ENCODE peak calls at places on chromosomes 16 and 17, in eight cellular contexts. G, A, Y, U, M, S, B and I are unnamed samples.

GRCh38 chr17:16973760-16974540 is 2.0 kb upstream of the TNFRSF13B start:
- DNase-seq in G (no peak), B (no peak), A (peak; percentile 81), Y (no peak), S (peak; percentile 92), U (peak; percentile 85), M (no peak), I (no peak)

GRCh38 chr16:86508947-86509758 is 1.2 kb upstream of the FOXF1 start:
- DNase-seq in G (no peak), S (peak; percentile 47), Y (peak; percentile 27), B (no peak), M (peak; percentile 33), U (no peak), A (no peak), I (no peak)

GRCh38 chr17:31582151-31582907 is 190.9 kb downstream of the RAB11FIP4 start:
- DNase-seq in U (peak; percentile 88), B (peak; percentile 62), G (no peak), A (no peak), M (peak; percentile 61), S (peak; percentile 49), Y (no peak), I (no peak)

GRCh38 chr17:3894927-3895343 is 2.1 kb upstream of the CAMKK1 start:
- DNase-seq in U (no peak), B (peak; percentile 76), Y (peak; percentile 68), S (no peak), G (no peak), A (no peak), M (peak; percentile 47), I (no peak)

GRCh38 chr16:15552507-15552906 is 90.4 kb downstream of the MARF1 start:
- DNase-seq in A (no peak), Y (no peak), S (no peak), U (no peak), M (no peak), G (no peak), B (no peak), I (no peak)

GRCh38 chr17:65047939-65048338 is 8.6 kb downstream of the GNA13 start:
- DNase-seq in G (no peak), A (no peak), Y (no peak), U (no peak), M (no peak), B (no peak), S (no peak), I (no peak)

GRCh38 chr17:37770631-37771518 is 26.0 kb upstream of the HNF1B start:
- DNase-seq in A (no peak), U (no peak), Y (peak; percentile 56), M (no peak), S (peak; percentile 54), G (no peak), B (peak; percentile 67), I (no peak)

GRCh38 chr16:14353340-14353739 is 276.7 kb downstream of the PARN start:
- DNase-seq in U (no peak), G (no peak), A (no peak), S (peak; percentile 42), Y (no peak), M (no peak), B (no peak), I (no peak)

GRCh38 chr17:17137731-17138585 is 68.2 kb downstream of the PLD6 start:
- DNase-seq in G (no peak), Y (no peak), S (peak; percentile 38), M (no peak), U (no peak), A (no peak), B (no peak), I (no peak)

GRCh38 chr16:85252461-85252860 is 140.2 kb upstream of the CIBAR2 start:
- DNase-seq in M (no peak), U (no peak), A (no peak), S (peak; percentile 34), G (no peak), Y (no peak), B (no peak), I (no peak)

GRCh38 chr16:4763791-4764190 is 3.2 kb downstream of the ZNF500 start:
- DNase-seq in Y (no peak), S (no peak), G (no peak), U (no peak), B (no peak), M (no peak), A (no peak), I (no peak)

GRCh38 chr16:72997141-72997542 is 50.8 kb downstream of the ZFHX3 start:
- DNase-seq in G (no peak), B (no peak), U (no peak), Y (peak; percentile 85), A (no peak), M (peak; percentile 26), S (no peak), I (no peak)

GRCh38 chr17:77160877-77161530 is 20.2 kb downstream of the SEC14L1 start:
- DNase-seq in A (no peak), M (no peak), B (no peak), Y (no peak), S (no peak), U (no peak), G (no peak), I (no peak)

GRCh38 chr16:21300309-21301167 is 22.4 kb upstream of the CRYM start:
- DNase-seq in A (peak; percentile 79), S (peak; percentile 94), B (peak; percentile 98), Y (peak; percentile 98), U (peak; percentile 82), M (peak; percentile 99), G (peak; percentile 99), I (peak; percentile 100)

GRCh38 chr17:41026668-41027471 is at the start of gene KRTAP1-5:
- DNase-seq in S (no peak), G (no peak), B (no peak), U (no peak), A (no peak), Y (no peak), M (no peak), I (peak; percentile 90)

GRCh38 chr16:62036101-62036806 is at the start of gene CDH8:
- DNase-seq in M (no peak), U (peak; percentile 61), S (no peak), Y (no peak), B (no peak), A (no peak), G (no peak), I (no peak)

GRCh38 chr16:82156761-82157654 is 13.0 kb downstream of the MPHOSPH6 start:
- DNase-seq in M (no peak), B (no peak), A (no peak), G (no peak), U (no peak), Y (no peak), S (no peak), I (peak; percentile 41)

GRCh38 chr16:70289229-70290098 is at the start of gene AARS1:
- DNase-seq in G (peak; percentile 96), B (peak; percentile 98), A (peak; percentile 96), M (peak; percentile 98), U (peak; percentile 96), S (peak; percentile 100), Y (peak; percentile 97), I (peak; percentile 96)

GRCh38 chr16:12087901-12088364 is 111.4 kb downstream of the SNX29 start:
- DNase-seq in B (no peak), Y (peak; percentile 42), U (peak; percentile 80), G (no peak), A (peak; percentile 36), M (no peak), S (no peak), I (no peak)

GRCh38 chr17:41586863-41587495 is at the start of gene KRT14:
- DNase-seq in U (no peak), S (no peak), B (no peak), Y (no peak), G (no peak), A (no peak), M (no peak), I (no peak)

GRCh38 chr16:3171855-3172593 is 16.0 kb upstream of the OR1F1 start:
- DNase-seq in B (peak; percentile 2), A (no peak), U (peak; percentile 63), M (no peak), Y (no peak), G (no peak), S (peak; percentile 86), I (no peak)

GRCh38 chr17:54781389-54781788 is 119.3 kb upstream of the TOM1L1 start:
- DNase-seq in U (no peak), B (no peak), Y (no peak), A (no peak), G (no peak), S (no peak), M (no peak), I (no peak)

GRCh38 chr16:73171380-73171779 is 123.5 kb upstream of the ZFHX3 start:
- DNase-seq in B (no peak), A (no peak), G (no peak), Y (no peak), S (no peak), M (no peak), U (no peak), I (no peak)

GRCh38 chr17:17822189-17822978 is 14.4 kb downstream of the SREBF1 start:
- DNase-seq in Y (no peak), G (no peak), A (no peak), S (no peak), U (no peak), M (peak; percentile 60), B (peak; percentile 95), I (peak; percentile 49)

GRCh38 chr17:72116692-72117469 is 3.9 kb upstream of the SOX9 start:
- DNase-seq in A (no peak), S (no peak), B (no peak), G (no peak), M (no peak), Y (no peak), U (no peak), I (no peak)
- H3K4me3 ChIP-seq in A (peak overlapping the region; percentile 51), S (no peak overlapping the region), B (no peak overlapping the region), G (peak overlapping the region; percentile 40), M (no peak overlapping the region), Y (no peak overlapping the region), U (no peak overlapping the region), I (no peak overlapping the region)

GRCh38 chr17:68322630-68323029 is 31.3 kb downstream of the ARSG start:
- DNase-seq in Y (no peak), U (no peak), G (no peak), B (no peak), S (no peak), M (no peak), A (no peak), I (no peak)
- H3K4me3 ChIP-seq in Y (no peak overlapping the region), U (no peak overlapping the region), G (no peak overlapping the region), B (no peak overlapping the region), S (no peak overlapping the region), M (no peak overlapping the region), A (no peak overlapping the region), I (no peak overlapping the region)

DNA sequence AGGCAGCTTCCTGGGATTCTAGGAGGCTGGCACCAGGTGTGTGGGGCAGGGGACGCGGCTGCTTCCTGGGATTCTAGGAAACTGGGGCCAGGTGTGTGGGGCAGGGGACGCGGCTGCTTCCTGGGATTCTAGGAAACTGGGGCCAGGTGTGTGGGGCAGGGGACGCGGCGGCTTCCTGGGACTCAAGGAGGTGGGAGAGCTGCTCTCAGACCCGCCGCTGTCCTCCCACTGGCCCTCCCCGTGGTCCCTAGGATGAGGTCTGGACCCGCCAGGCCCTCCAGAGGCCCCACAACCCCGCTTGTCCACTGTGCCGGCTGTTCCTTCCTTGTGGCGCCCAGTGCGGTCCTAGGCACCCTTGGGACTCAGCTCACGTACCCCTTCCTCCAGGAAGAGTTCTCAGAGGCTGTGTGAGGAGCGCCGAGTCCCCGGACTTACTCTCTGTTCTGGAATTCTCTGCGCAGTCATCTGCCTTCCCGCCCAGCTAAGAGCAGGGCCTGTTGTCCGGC is 565 bp downstream of the DPEP1 start:
- DNase-seq in A (no peak), Y (no peak), B (no peak), M (no peak), S (no peak), G (no peak), U (no peak), I (no peak)
- H3K4me3 ChIP-seq in A (peak overlapping the region; percentile 55), Y (no peak overlapping the region), B (no peak overlapping the region), M (no peak overlapping the region), S (no peak overlapping the region), G (no peak overlapping the region), U (no peak overlapping the region), I (no peak overlapping the region)

GRCh38 chr17:44095647-44096496 is 25.3 kb downstream of the G6PC3 start:
- DNase-seq in M (peak; percentile 76), B (peak; percentile 60), G (peak; percentile 60), S (peak; percentile 38), Y (peak; percentile 88), U (no peak), A (no peak), I (peak; percentile 63)
- H3K4me3 ChIP-seq in M (no peak overlapping the region), B (no peak overlapping the region), G (peak overlapping the region; percentile 5), S (no peak overlapping the region), Y (peak overlapping the region; percentile 44), U (no peak overlapping the region), A (peak overlapping the region; percentile 18), I (peak overlapping the region; percentile 3)